ENCODE peak calls at places on chromosomes 1 and 21, in nine cellular contexts. O is left lung; M is stromal cell of bone marrow; V is activated gamma-delta T cell treated with anti-CD3 and anti-CD28 coated beads, Interleukin-2, amount 50 U/mL, for 16 hours; W is glutamatergic neuron; I is activated CD4-positive, alpha-beta T cell treated with anti-CD3 and anti-CD28 coated beads for 36 hours; P is astrocyte of the spinal cord; F is body of pancreas; D is kidney. U is an unnamed sample.

GRCh38 chr1:147598631-147599361 is 57.5 kb downstream of the BCL9 start:
- DNase-seq in O (peak; percentile 87), M (no peak), V (peak; percentile 9), W (peak; percentile 67), I (peak; percentile 57), P (peak; percentile 25), F (no peak), D (peak; percentile 91), U (peak; percentile 43)

GRCh38 chr1:197519741-197520334 is 251.8 kb downstream of the CRB1 start:
- DNase-seq in O (no peak), M (peak; percentile 3), V (no peak), W (no peak), I (no peak), P (peak; percentile 29), F (no peak), D (no peak), U (no peak)

GRCh38 chr1:31642366-31642765 is 2.3 kb downstream of the PEF1 start:
- DNase-seq in O (no peak), M (no peak), V (no peak), W (no peak), I (no peak), P (no peak), F (no peak), D (no peak), U (no peak)

GRCh38 chr21:44053567-44053966 is 41.5 kb downstream of the TRAPPC10 start:
- DNase-seq in O (no peak), M (no peak), V (no peak), W (no peak), I (no peak), P (no peak), F (no peak), D (no peak), U (no peak)

GRCh38 chr1:186330758-186331157 is 44.3 kb downstream of the TPR start:
- DNase-seq in O (no peak), M (no peak), V (no peak), W (no peak), I (no peak), P (no peak), F (no peak), D (no peak), U (no peak)

GRCh38 chr1:59692591-59692990 is 122.2 kb upstream of the HOOK1 start:
- DNase-seq in O (no peak), M (peak; percentile 86), V (no peak), W (no peak), I (no peak), P (peak; percentile 88), F (no peak), D (no peak), U (no peak)

GRCh38 chr1:47415728-47416318 is at the start of gene FOXE3:
- DNase-seq in O (no peak), M (no peak), V (no peak), W (no peak), I (no peak), P (no peak), F (no peak), D (no peak), U (no peak)

GRCh38 chr1:225534772-225535171 is 106.9 kb upstream of the LBR start:
- DNase-seq in O (no peak), M (no peak), V (no peak), W (no peak), I (no peak), P (no peak), F (no peak), D (no peak), U (no peak)

GRCh38 chr1:6083385-6083784 is 37.7 kb downstream of the KCNAB2 start:
- DNase-seq in O (peak; percentile 62), M (no peak), V (no peak), W (no peak), I (no peak), P (no peak), F (no peak), D (no peak), U (no peak)

GRCh38 chr1:182259229-182259872 is 132.2 kb downstream of the GLUL start:
- DNase-seq in O (peak; percentile 61), M (peak; percentile 23), V (peak; percentile 24), W (no peak), I (peak; percentile 78), P (peak; percentile 80), F (peak; percentile 34), D (no peak), U (peak; percentile 29)

GRCh38 chr1:212752256-212752933 is 39.2 kb downstream of the NSL1 start:
- DNase-seq in O (no peak), M (peak; percentile 40), V (no peak), W (no peak), I (no peak), P (peak; percentile 8), F (no peak), D (no peak), U (no peak)

GRCh38 chr1:211511947-211512346 is 20.0 kb upstream of the RD3 start:
- DNase-seq in O (no peak), M (peak; percentile 79), V (no peak), W (no peak), I (no peak), P (peak; percentile 85), F (no peak), D (no peak), U (no peak)

GRCh38 chr1:39779137-39779536 is 8.0 kb upstream of the OXCT2 start:
- DNase-seq in O (no peak), M (no peak), V (no peak), W (peak; percentile 5), I (no peak), P (no peak), F (no peak), D (peak; percentile 53), U (no peak)

GRCh38 chr1:113905435-113905861 is 322 bp downstream of the DCLRE1B start:
- DNase-seq in O (no peak), M (no peak), V (peak; percentile 3), W (peak; percentile 22), I (peak; percentile 50), P (no peak), F (no peak), D (peak; percentile 85), U (no peak)

GRCh38 chr1:10733967-10734366 is 62.5 kb downstream of the CASZ1 start:
- DNase-seq in O (no peak), M (no peak), V (peak; percentile 17), W (no peak), I (peak; percentile 86), P (no peak), F (no peak), D (no peak), U (no peak)

GRCh38 chr1:109771712-109772657 is 8.3 kb upstream of the EPS8L3 start:
- DNase-seq in O (peak; percentile 32), M (no peak), V (no peak), W (no peak), I (no peak), P (no peak), F (no peak), D (peak; percentile 34), U (no peak)

GRCh38 chr1:21539933-21540332 is 30.7 kb downstream of the ALPL start:
- DNase-seq in O (no peak), M (no peak), V (no peak), W (peak; percentile 66), I (peak; percentile 29), P (no peak), F (peak; percentile 18), D (no peak), U (no peak)

GRCh38 chr1:203842559-203842876 is 18.9 kb upstream of the SNRPE start:
- DNase-seq in O (no peak), M (no peak), V (no peak), W (no peak), I (no peak), P (no peak), F (no peak), D (no peak), U (no peak)

GRCh38 chr1:169521226-169521625 is 35.5 kb upstream of the SLC19A2 start:
- DNase-seq in O (no peak), M (no peak), V (no peak), W (no peak), I (no peak), P (no peak), F (no peak), D (no peak), U (no peak)

GRCh38 chr1:207799989-207800648 is 48.3 kb downstream of the CD46 start:
- DNase-seq in O (no peak), M (no peak), V (no peak), W (no peak), I (no peak), P (no peak), F (peak; percentile 30), D (no peak), U (no peak)

GRCh38 chr1:42682739-42683529 is 716 bp downstream of the YBX1 start:
- DNase-seq in O (peak; percentile 96), M (peak; percentile 50), V (peak; percentile 26), W (peak; percentile 68), I (peak; percentile 77), P (peak; percentile 39), F (peak; percentile 64), D (peak; percentile 93), U (peak; percentile 61)

GRCh38 chr21:32599146-32599925 is 12.8 kb downstream of the CFAP298 start:
- DNase-seq in O (no peak), M (no peak), V (no peak), W (no peak), I (no peak), P (peak; percentile 23), F (no peak), D (no peak), U (no peak)

GRCh38 chr1:170337413-170337994 is 191.7 kb downstream of the NTMT2 start:
- DNase-seq in O (no peak), M (no peak), V (no peak), W (no peak), I (no peak), P (no peak), F (no peak), D (no peak), U (no peak)

GRCh38 chr1:218211241-218211640 is 73.9 kb upstream of the RRP15 start:
- DNase-seq in O (no peak), M (no peak), V (no peak), W (no peak), I (no peak), P (peak; percentile 26), F (no peak), D (no peak), U (no peak)

GRCh38 chr1:74504125-74505065 is 8.0 kb downstream of the LRRC53 start:
- DNase-seq in O (no peak), M (peak; percentile 27), V (no peak), W (peak; percentile 82), I (peak; percentile 68), P (peak; percentile 55), F (peak; percentile 42), D (no peak), U (no peak)

GRCh38 chr1:211683396-211684297 is 8.2 kb upstream of the NEK2 start:
- DNase-seq in O (no peak), M (no peak), V (no peak), W (no peak), I (no peak), P (no peak), F (no peak), D (no peak), U (no peak)

GRCh38 chr1:225809842-225810578 is at the start of gene EPHX1:
- DNase-seq in O (peak; percentile 96), M (peak; percentile 83), V (peak; percentile 41), W (peak; percentile 91), I (peak; percentile 84), P (peak; percentile 88), F (peak; percentile 92), D (peak; percentile 95), U (peak; percentile 38)

GRCh38 chr1:110829955-110830553 is 42.9 kb upstream of the CD53 start:
- DNase-seq in O (no peak), M (no peak), V (peak; percentile 2), W (no peak), I (no peak), P (no peak), F (no peak), D (no peak), U (no peak)

GRCh38 chr1:942411-942821 is 16.6 kb downstream of the NOC2L start:
- DNase-seq in O (no peak), M (no peak), V (no peak), W (peak; percentile 77), I (no peak), P (peak; percentile 20), F (no peak), D (no peak), U (no peak)

GRCh38 chr21:44874497-44875331 is 1.2 kb upstream of the PTTG1IP start:
- DNase-seq in O (peak; percentile 90), M (no peak), V (no peak), W (peak; percentile 33), I (peak; percentile 63), P (no peak), F (peak; percentile 62), D (peak; percentile 95), U (peak; percentile 43)

U was measured in natural killer cell.